ENCODE peak calls at places on chromosome 18, in five cellular contexts. J, I, L, D and C are unnamed samples.

GRCh38 chr18:11052800-11053199 is 96.6 kb downstream of the PIEZO2 start:
- DNase-seq in D (no peak), L (no peak), J (no peak), I (no peak), C (peak)

GRCh38 chr18:35005963-35006577 is 35.1 kb upstream of the MAPRE2 start:
- DNase-seq in J (no peak), I (peak), D (no peak), L (no peak), C (peak)

GRCh38 chr18:74242451-74243096 is 49.2 kb downstream of the CYB5A start:
- DNase-seq in I (no peak), D (no peak), J (peak), L (no peak), C (no peak)

GRCh38 chr18:13233746-13234527 is 15.4 kb downstream of the LDLRAD4 start:
- DNase-seq in J (no peak), L (peak), I (no peak), D (no peak), C (no peak)

GRCh38 chr18:12159446-12159845 is 65.8 kb downstream of the ANKRD62 start:
- DNase-seq in L (no peak), I (no peak), D (no peak), J (no peak), C (no peak)

GRCh38 chr18:44818668-44819403 is 138.1 kb downstream of the SETBP1 start:
- DNase-seq in D (no peak), L (no peak), I (no peak), J (no peak), C (no peak)

GRCh38 chr18:39448942-39449341 is 1883.3 kb upstream of the CELF4 start:
- DNase-seq in D (no peak), J (no peak), L (no peak), I (no peak), C (no peak)

GRCh38 chr18:79400091-79400590 is 4.4 kb downstream of the NFATC1 start:
- DNase-seq in I (no peak), L (peak), D (peak), J (peak), C (no peak)

GRCh38 chr18:29164993-29165599 is 988.2 kb upstream of the CDH2 start:
- DNase-seq in L (no peak), D (no peak), J (no peak), I (no peak), C (peak)

GRCh38 chr18:11488175-11488574 is 121.2 kb upstream of the SLC35G4 start:
- DNase-seq in L (no peak), J (no peak), D (no peak), I (no peak), C (no peak)

GRCh38 chr18:59536181-59536580 is 161.0 kb downstream of the CCBE1 start:
- DNase-seq in L (no peak), I (no peak), J (no peak), D (no peak), C (no peak)

GRCh38 chr18:63095768-63096167 is 223.8 kb downstream of the BCL2 start:
- DNase-seq in I (no peak), L (no peak), J (no peak), D (no peak), C (no peak)

GRCh38 chr18:77208969-77209368 is 40.7 kb upstream of the GALR1 start:
- DNase-seq in I (no peak), J (no peak), L (no peak), D (no peak), C (no peak)

GRCh38 chr18:22314001-22314400 is 103.7 kb downstream of the CTAGE1 start:
- DNase-seq in L (no peak), D (no peak), J (no peak), I (no peak), C (no peak)

GRCh38 chr18:56257215-56257614 is 381.2 kb downstream of the TXNL1 start:
- DNase-seq in D (no peak), J (no peak), L (no peak), I (no peak), C (no peak)

GRCh38 chr18:37452697-37453385 is 112.8 kb downstream of the CELF4 start:
- DNase-seq in I (no peak), J (no peak), D (no peak), L (no peak), C (no peak)

GRCh38 chr18:76721207-76721996 is 101.0 kb upstream of the ZNF236 start:
- DNase-seq in J (no peak), L (no peak), I (peak), D (no peak), C (no peak)

GRCh38 chr18:9695605-9696004 is 12.5 kb upstream of the RAB31 start:
- DNase-seq in L (no peak), J (no peak), D (no peak), I (peak), C (no peak)

GRCh38 chr18:13621886-13622619 is 104.3 kb downstream of the FAM210A start:
- DNase-seq in D (no peak), I (no peak), L (no peak), J (no peak), C (no peak)